ENCODE peak calls at places on chromosome 10, in five cellular contexts. R is MM.1S, F is PC-9, B is HepG2, X is Karpas-422. I is an unnamed sample.

GRCh38 chr10:110524864-110525242 is 27.1 kb downstream of the DUSP5 start:
- DNase-seq in R (no peak), F (no peak), B (no peak), X (no peak), I (no peak)

GRCh38 chr10:7085913-7086589 is 324.8 kb downstream of the SFMBT2 start:
- DNase-seq in R (no peak), F (no peak), B (no peak), X (no peak), I (no peak)

GRCh38 chr10:49595713-49596492 is 14.2 kb upstream of the SLC18A3 start:
- DNase-seq in R (no peak), F (no peak), B (no peak), X (no peak), I (no peak)

GRCh38 chr10:79139124-79139835 is 70.5 kb downstream of the ZMIZ1 start:
- DNase-seq in R (no peak), F (no peak), B (no peak), X (no peak), I (no peak)

GRCh38 chr10:3764626-3765375 is 20.2 kb downstream of the KLF6 start:
- DNase-seq in R (peak; percentile 75), F (no peak), B (no peak), X (no peak), I (peak; percentile 15)

GRCh38 chr10:72261323-72262018 is 12.3 kb upstream of the DDIT4 start:
- DNase-seq in R (peak; percentile 76), F (peak; percentile 45), B (no peak), X (no peak), I (peak; percentile 72)

GRCh38 chr10:14532473-14533251 is 201.9 kb upstream of the FRMD4A start:
- DNase-seq in R (no peak), F (peak; percentile 35), B (peak; percentile 95), X (no peak), I (no peak)

GRCh38 chr10:58266826-58267712 is 625 bp downstream of the IPMK start:
- DNase-seq in R (peak; percentile 31), F (peak; percentile 69), B (peak; percentile 20), X (peak; percentile 84), I (peak; percentile 68)

GRCh38 chr10:37067576-37067975 is 57.8 kb upstream of the ANKRD30A start:
- DNase-seq in R (no peak), F (no peak), B (no peak), X (no peak), I (no peak)

GRCh38 chr10:78248651-78249464 is 215.2 kb downstream of the RPS24 start:
- DNase-seq in R (no peak), F (no peak), B (no peak), X (no peak), I (no peak)

GRCh38 chr10:43402880-43403452 is 6.0 kb downstream of the HNRNPF start:
- DNase-seq in R (no peak), F (no peak), B (no peak), X (no peak), I (no peak)

GRCh38 chr10:99393036-99393435 is 37.4 kb downstream of the GOT1 start:
- DNase-seq in R (no peak), F (no peak), B (no peak), X (no peak), I (no peak)

GRCh38 chr10:99394761-99395386 is 35.5 kb downstream of the GOT1 start:
- DNase-seq in R (no peak), F (no peak), B (no peak), X (no peak), I (no peak)

GRCh38 chr10:99395750-99396445 is 34.5 kb downstream of the GOT1 start:
- DNase-seq in R (no peak), F (peak; percentile 63), B (peak; percentile 89), X (no peak), I (no peak)

GRCh38 chr10:99394256-99394655 is 36.2 kb downstream of the GOT1 start:
- DNase-seq in R (peak; percentile 39), F (no peak), B (no peak), X (no peak), I (no peak)

GRCh38 chr10:99393683-99394082 is 36.7 kb downstream of the GOT1 start:
- DNase-seq in R (no peak), F (no peak), B (no peak), X (no peak), I (no peak)
- H3K4me3 ChIP-seq in R (no peak overlapping the region), F (no peak overlapping the region), B (no peak overlapping the region), X (no peak overlapping the region), I (no peak overlapping the region)

GRCh38 chr10:125001313-125002043 is 59.6 kb downstream of the ZRANB1 start:
- DNase-seq in R (no peak), F (no peak), B (no peak), X (no peak), I (no peak)

GRCh38 chr10:124999433-125000365 is 57.8 kb downstream of the ZRANB1 start:
- DNase-seq in R (no peak), F (no peak), B (no peak), X (no peak), I (no peak)

GRCh38 chr10:124998624-124999291 is 56.8 kb downstream of the ZRANB1 start:
- DNase-seq in R (no peak), F (no peak), B (no peak), X (no peak), I (no peak)

GRCh38 chr10:125002044-125002422 is 60.1 kb downstream of the ZRANB1 start:
- DNase-seq in R (no peak), F (no peak), B (no peak), X (no peak), I (no peak)

GRCh38 chr10:125000366-125001312 is 58.7 kb downstream of the ZRANB1 start:
- DNase-seq in R (no peak), F (no peak), B (no peak), X (no peak), I (no peak)
- H3K4me2 ChIP-seq in R (no peak overlapping the region), F (no peak overlapping the region), B (peak overlapping the region; percentile 43), X (no peak overlapping the region), I (no peak overlapping the region)

GRCh38 chr10:70729763-70730357 is 55.3 kb downstream of the TBATA start:
- DNase-seq in R (no peak), F (no peak), B (no peak), X (no peak), I (no peak)
- H3K4me3 ChIP-seq in R (no peak overlapping the region), F (no peak overlapping the region), B (no peak overlapping the region), X (no peak overlapping the region), I (no peak overlapping the region)

GRCh38 chr10:44788820-44789167 is 122.3 kb upstream of the TMEM72 start:
- DNase-seq in R (no peak), F (no peak), B (no peak), X (no peak), I (no peak)

GRCh38 chr10:44792119-44792783 is 118.9 kb upstream of the TMEM72 start:
- DNase-seq in R (no peak), F (no peak), B (no peak), X (no peak), I (no peak)

GRCh38 chr10:44787480-44788075 is 123.6 kb upstream of the TMEM72 start:
- DNase-seq in R (no peak), F (no peak), B (no peak), X (no peak), I (no peak)

GRCh38 chr10:44786451-44786850 is 124.7 kb upstream of the TMEM72 start:
- DNase-seq in R (no peak), F (no peak), B (no peak), X (no peak), I (no peak)

GRCh38 chr10:44788147-44788819 is 122.9 kb upstream of the TMEM72 start:
- DNase-seq in R (no peak), F (no peak), B (no peak), X (no peak), I (no peak)
- H3K4me2 ChIP-seq in R (no peak overlapping the region), F (no peak overlapping the region), B (no peak overlapping the region), X (no peak overlapping the region), I (no peak overlapping the region)

DNA sequence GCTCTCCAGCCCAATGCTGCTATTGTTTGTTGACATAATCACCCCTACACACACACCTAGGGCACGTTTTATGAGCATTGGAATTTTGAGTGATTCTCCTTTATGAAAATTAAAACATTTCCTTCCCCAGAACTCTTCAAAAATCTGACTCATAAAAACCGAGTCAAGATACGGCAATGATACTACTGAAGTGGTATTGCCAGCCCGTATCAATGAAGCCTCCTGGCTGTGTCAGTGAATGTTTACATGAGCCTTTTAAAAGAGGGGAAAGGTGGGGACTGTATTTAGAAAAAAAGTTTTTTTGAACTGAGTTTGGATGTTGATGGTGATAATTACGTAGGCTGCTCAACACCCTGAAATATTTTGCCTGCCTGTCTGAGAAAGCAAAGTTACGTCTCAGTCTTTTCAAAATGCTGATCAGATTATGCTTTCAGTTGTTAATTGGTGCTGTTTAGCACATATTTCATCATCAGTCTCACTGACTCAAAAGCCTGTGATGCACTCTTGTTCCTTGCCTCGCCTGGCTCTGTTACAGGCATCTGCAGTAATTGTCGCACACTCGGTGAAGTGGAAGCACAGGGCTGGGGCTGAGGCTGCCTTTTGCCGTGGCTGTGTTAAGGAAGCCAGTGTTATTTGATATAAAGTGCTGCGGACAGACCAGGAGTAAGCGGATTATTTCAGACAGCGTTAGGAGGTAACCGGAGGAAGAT is 157.4 kb upstream of the TCF7L2 start:
- DNase-seq in R (no peak), F (no peak), B (no peak), X (no peak), I (no peak)
- H3K4me3 ChIP-seq in R (no peak overlapping the region), F (no peak overlapping the region), B (no peak overlapping the region), X (no peak overlapping the region), I (no peak overlapping the region)

DNA sequence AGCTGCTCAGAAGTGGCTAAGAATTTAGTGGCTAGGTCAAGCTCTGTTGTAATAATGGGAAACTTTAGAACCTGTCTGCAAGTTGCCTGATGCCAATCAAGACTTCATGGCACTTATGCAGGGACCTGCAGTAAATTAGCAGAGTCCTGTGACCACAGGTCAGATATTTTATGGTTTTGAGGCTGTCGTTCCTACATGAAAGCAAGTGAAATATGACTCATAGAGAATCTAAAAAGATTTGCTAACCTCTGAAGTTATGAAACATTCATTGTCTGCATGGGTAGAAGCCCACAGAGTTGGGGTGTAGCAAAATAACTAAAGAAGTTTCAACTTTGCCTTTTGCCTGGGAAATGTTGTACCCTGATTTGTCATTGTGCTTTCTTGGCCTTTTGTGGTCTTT is 32.3 kb downstream of the SLC39A12 start:
- DNase-seq in R (peak; percentile 13), F (peak; percentile 29), B (no peak), X (no peak), I (no peak)
- H3K4me2 ChIP-seq in R (no peak overlapping the region), F (no peak overlapping the region), B (no peak overlapping the region), X (no peak overlapping the region), I (no peak overlapping the region)

DNA sequence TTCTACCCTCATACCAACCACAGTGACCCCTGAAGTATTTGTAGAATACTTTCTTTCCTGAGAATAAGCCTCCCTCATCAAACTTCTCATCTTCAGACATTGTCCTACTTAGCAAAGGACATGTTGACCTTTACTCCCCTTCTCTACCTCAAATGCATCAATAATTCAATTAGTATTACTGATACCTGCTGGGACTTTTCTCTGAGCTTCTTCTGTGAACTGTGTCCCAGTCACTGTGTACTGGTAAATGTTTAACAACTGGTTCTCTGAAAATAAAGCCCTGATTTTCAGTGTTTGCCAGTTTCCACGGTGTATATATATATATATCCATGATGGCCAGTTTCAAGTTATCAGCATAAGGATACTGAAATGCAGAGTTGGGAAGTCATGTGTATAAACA is 12.2 kb downstream of the PANK1 start:
- DNase-seq in R (no peak), F (no peak), B (peak; percentile 13), X (no peak), I (no peak)
- H3K4me3 ChIP-seq in R (no peak overlapping the region), F (no peak overlapping the region), B (peak overlapping the region; percentile 30), X (no peak overlapping the region), I (no peak overlapping the region)

GRCh38 chr10:90652519-90652918 is 205.3 kb downstream of the HTR7 start:
- DNase-seq in R (no peak), F (peak; percentile 10), B (no peak), X (no peak), I (no peak)
- H3K4me2 ChIP-seq in R (no peak overlapping the region), F (no peak overlapping the region), B (no peak overlapping the region), X (no peak overlapping the region), I (no peak overlapping the region)

I was measured in OCI-LY7.